ENCODE peak calls at places on chromosomes 3 and 15, in ten cellular contexts. One of them, this sample, is unnamed.

GRCh38 chr15:74129411-74130088 is 836 bp upstream of the ISLR2 start:
- DNase-seq in transverse colon: no peak
- DNase-seq in tibial artery: no peak
- DNase-seq in astrocyte of the cerebellum: no peak
- DNase-seq in aorta: no peak
- DNase-seq in spleen: peak; percentile 57
- DNase-seq in cardiac muscle cell: no peak
- DNase-seq in A549: no peak
- DNase-seq in neural progenitor cell: peak; percentile 72
- DNase-seq in GM23248: peak; percentile 40
- DNase-seq in this sample: no peak

GRCh38 chr3:132661120-132661519 is 991 bp downstream of the UBA5 start:
- DNase-seq in A549: no peak
- DNase-seq in spleen: no peak
- DNase-seq in transverse colon: no peak
- DNase-seq in cardiac muscle cell: no peak
- DNase-seq in neural progenitor cell: no peak
- DNase-seq in aorta: no peak
- DNase-seq in tibial artery: no peak
- DNase-seq in GM23248: peak; percentile 22
- DNase-seq in astrocyte of the cerebellum: no peak
- DNase-seq in this sample: no peak

GRCh38 chr3:157271283-157271882 is 111.4 kb upstream of the CCNL1 start:
- DNase-seq in spleen: no peak
- DNase-seq in A549: no peak
- DNase-seq in transverse colon: no peak
- DNase-seq in neural progenitor cell: no peak
- DNase-seq in GM23248: no peak
- DNase-seq in cardiac muscle cell: no peak
- DNase-seq in aorta: no peak
- DNase-seq in tibial artery: no peak
- DNase-seq in astrocyte of the cerebellum: no peak
- DNase-seq in this sample: no peak

GRCh38 chr15:86660012-86660411 is 580.3 kb downstream of the AGBL1 start:
- DNase-seq in neural progenitor cell: no peak
- DNase-seq in tibial artery: no peak
- DNase-seq in GM23248: no peak
- DNase-seq in transverse colon: no peak
- DNase-seq in aorta: no peak
- DNase-seq in spleen: no peak
- DNase-seq in cardiac muscle cell: no peak
- DNase-seq in A549: no peak
- DNase-seq in astrocyte of the cerebellum: no peak
- DNase-seq in this sample: no peak

GRCh38 chr3:56869157-56869889 is 67.6 kb upstream of the ARHGEF3 start:
- DNase-seq in transverse colon: no peak
- DNase-seq in A549: no peak
- DNase-seq in GM23248: no peak
- DNase-seq in spleen: no peak
- DNase-seq in aorta: no peak
- DNase-seq in tibial artery: no peak
- DNase-seq in cardiac muscle cell: no peak
- DNase-seq in neural progenitor cell: no peak
- DNase-seq in astrocyte of the cerebellum: peak; percentile 28
- DNase-seq in this sample: no peak

GRCh38 chr3:101216710-101217457 is 103.5 kb downstream of the IMPG2 start:
- DNase-seq in GM23248: peak; percentile 84
- DNase-seq in transverse colon: peak; percentile 15
- DNase-seq in tibial artery: peak; percentile 86
- DNase-seq in aorta: no peak
- DNase-seq in spleen: no peak
- DNase-seq in cardiac muscle cell: peak; percentile 43
- DNase-seq in neural progenitor cell: no peak
- DNase-seq in A549: no peak
- DNase-seq in astrocyte of the cerebellum: no peak
- DNase-seq in this sample: peak; percentile 57

GRCh38 chr3:172057624-172058023 is 18.2 kb downstream of the FNDC3B start:
- DNase-seq in neural progenitor cell: no peak
- DNase-seq in GM23248: no peak
- DNase-seq in astrocyte of the cerebellum: no peak
- DNase-seq in A549: no peak
- DNase-seq in tibial artery: no peak
- DNase-seq in spleen: no peak
- DNase-seq in aorta: no peak
- DNase-seq in cardiac muscle cell: no peak
- DNase-seq in transverse colon: no peak
- DNase-seq in this sample: no peak

GRCh38 chr3:36065321-36065720 is 315.0 kb upstream of the STAC start:
- DNase-seq in cardiac muscle cell: no peak
- DNase-seq in neural progenitor cell: no peak
- DNase-seq in astrocyte of the cerebellum: no peak
- DNase-seq in A549: no peak
- DNase-seq in aorta: no peak
- DNase-seq in GM23248: no peak
- DNase-seq in tibial artery: no peak
- DNase-seq in spleen: no peak
- DNase-seq in transverse colon: no peak
- DNase-seq in this sample: no peak

GRCh38 chr3:111732248-111732879 is 126.7 kb upstream of the PHLDB2 start:
- DNase-seq in spleen: no peak
- DNase-seq in A549: peak; percentile 53
- DNase-seq in neural progenitor cell: no peak
- DNase-seq in aorta: no peak
- DNase-seq in astrocyte of the cerebellum: no peak
- DNase-seq in GM23248: no peak
- DNase-seq in cardiac muscle cell: no peak
- DNase-seq in transverse colon: peak; percentile 36
- DNase-seq in tibial artery: no peak
- DNase-seq in this sample: no peak
- H3K4me3 ChIP-seq in spleen: no peak overlapping the region
- H3K4me3 ChIP-seq in A549: peak overlapping the region; percentile 34
- H3K4me3 ChIP-seq in neural progenitor cell: no peak overlapping the region
- H3K4me3 ChIP-seq in aorta: no peak overlapping the region
- H3K4me3 ChIP-seq in astrocyte of the cerebellum: no peak overlapping the region
- H3K4me3 ChIP-seq in GM23248: no peak overlapping the region
- H3K4me3 ChIP-seq in cardiac muscle cell: no peak overlapping the region
- H3K4me3 ChIP-seq in transverse colon: peak overlapping the region; percentile 4
- H3K4me3 ChIP-seq in tibial artery: no peak overlapping the region
- H3K4me3 ChIP-seq in this sample: no peak overlapping the region

DNA sequence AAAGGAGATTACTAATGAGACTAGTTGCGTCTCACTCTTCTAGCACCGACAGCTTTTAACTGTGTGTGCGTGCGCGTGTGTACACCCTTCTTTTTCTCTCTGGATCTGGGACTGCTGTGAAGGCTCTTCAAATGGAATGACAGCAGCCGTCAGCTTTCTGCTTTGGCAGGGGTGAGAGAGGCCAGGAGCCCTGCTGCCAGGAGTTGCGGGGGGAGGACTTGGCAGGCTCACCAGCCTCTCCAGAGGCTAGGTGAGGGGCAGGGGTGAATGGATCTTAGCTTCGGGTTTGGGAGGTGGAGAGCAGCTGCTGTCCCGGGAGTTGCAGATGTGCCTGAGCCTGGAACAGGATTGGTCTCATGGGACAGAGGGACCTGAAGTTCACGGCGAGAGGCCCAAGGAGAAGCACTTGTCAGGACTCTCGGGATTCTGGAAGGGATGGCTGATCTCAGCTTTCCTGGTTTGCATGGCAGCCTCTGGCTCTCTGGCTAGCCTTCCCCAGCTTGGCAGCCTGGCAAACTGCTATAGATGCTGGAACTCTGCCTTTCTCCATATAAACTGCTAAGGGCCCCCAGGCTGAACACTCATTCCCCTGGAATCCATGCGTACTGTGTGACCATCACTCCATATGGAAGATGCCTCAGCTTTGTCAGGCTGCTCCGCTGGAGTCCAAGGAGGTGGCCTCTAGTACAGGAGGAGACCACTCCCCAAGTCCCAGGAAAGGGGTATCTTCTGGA is 16.6 kb downstream of the TEX264 start:
- DNase-seq in transverse colon: no peak
- DNase-seq in aorta: no peak
- DNase-seq in cardiac muscle cell: peak; percentile 16
- DNase-seq in spleen: no peak
- DNase-seq in GM23248: peak; percentile 39
- DNase-seq in astrocyte of the cerebellum: no peak
- DNase-seq in neural progenitor cell: no peak
- DNase-seq in tibial artery: no peak
- DNase-seq in A549: no peak
- DNase-seq in this sample: peak; percentile 20
- H3K4me3 ChIP-seq in transverse colon: no peak overlapping the region
- H3K4me3 ChIP-seq in aorta: no peak overlapping the region
- H3K4me3 ChIP-seq in cardiac muscle cell: no peak overlapping the region
- H3K4me3 ChIP-seq in spleen: no peak overlapping the region
- H3K4me3 ChIP-seq in GM23248: no peak overlapping the region
- H3K4me3 ChIP-seq in astrocyte of the cerebellum: no peak overlapping the region
- H3K4me3 ChIP-seq in neural progenitor cell: no peak overlapping the region
- H3K4me3 ChIP-seq in tibial artery: no peak overlapping the region
- H3K4me3 ChIP-seq in A549: no peak overlapping the region
- H3K4me3 ChIP-seq in this sample: no peak overlapping the region

DNA sequence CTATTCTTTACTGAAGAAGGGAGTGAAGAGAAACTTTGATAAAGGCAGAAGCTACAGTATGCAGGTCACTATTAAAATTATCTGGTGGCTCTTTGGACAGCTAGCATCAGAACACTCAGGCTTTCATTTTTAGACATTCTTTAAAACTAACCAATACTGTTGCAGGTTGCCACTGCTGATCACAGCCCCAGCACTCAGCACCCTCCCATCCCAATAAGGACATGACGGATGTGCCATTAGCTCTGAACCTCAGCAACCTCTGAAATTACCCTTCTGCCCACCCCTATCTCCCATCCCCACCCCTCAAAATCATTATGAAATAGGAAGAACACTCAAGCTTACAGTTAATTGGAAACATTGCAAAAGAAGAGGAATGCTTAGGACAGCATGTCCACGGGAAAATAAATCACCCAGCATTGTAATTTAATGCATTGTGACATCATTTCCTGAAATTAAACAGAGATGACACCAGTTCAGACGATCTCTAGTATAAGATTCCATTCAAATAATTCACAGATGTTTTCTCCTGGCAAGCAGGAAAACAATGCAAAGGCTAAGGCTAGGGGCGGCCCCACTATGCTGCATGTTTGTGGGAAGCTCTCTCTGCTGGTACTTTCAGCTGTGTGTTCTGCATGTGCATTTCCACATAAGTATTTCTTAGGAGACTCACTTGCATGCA is 71.6 kb downstream of the MEIS2 start:
- DNase-seq in spleen: no peak
- DNase-seq in cardiac muscle cell: peak; percentile 74
- DNase-seq in neural progenitor cell: no peak
- DNase-seq in transverse colon: no peak
- DNase-seq in astrocyte of the cerebellum: no peak
- DNase-seq in A549: no peak
- DNase-seq in GM23248: peak; percentile 75
- DNase-seq in aorta: no peak
- DNase-seq in tibial artery: no peak
- DNase-seq in this sample: peak; percentile 73
- H3K4me3 ChIP-seq in spleen: no peak overlapping the region
- H3K4me3 ChIP-seq in cardiac muscle cell: no peak overlapping the region
- H3K4me3 ChIP-seq in neural progenitor cell: no peak overlapping the region
- H3K4me3 ChIP-seq in transverse colon: no peak overlapping the region
- H3K4me3 ChIP-seq in astrocyte of the cerebellum: no peak overlapping the region
- H3K4me3 ChIP-seq in A549: no peak overlapping the region
- H3K4me3 ChIP-seq in GM23248: peak overlapping the region; percentile 1
- H3K4me3 ChIP-seq in aorta: no peak overlapping the region
- H3K4me3 ChIP-seq in tibial artery: no peak overlapping the region
- H3K4me3 ChIP-seq in this sample: no peak overlapping the region

GRCh38 chr15:96342143-96342466 is 11.6 kb downstream of the NR2F2 start:
- DNase-seq in A549: no peak
- DNase-seq in astrocyte of the cerebellum: no peak
- DNase-seq in cardiac muscle cell: no peak
- DNase-seq in tibial artery: no peak
- DNase-seq in transverse colon: no peak
- DNase-seq in aorta: no peak
- DNase-seq in GM23248: no peak
- DNase-seq in spleen: no peak
- DNase-seq in neural progenitor cell: no peak
- DNase-seq in this sample: no peak
- H3K4me3 ChIP-seq in A549: no peak overlapping the region
- H3K4me3 ChIP-seq in astrocyte of the cerebellum: peak overlapping the region; percentile 95
- H3K4me3 ChIP-seq in cardiac muscle cell: no peak overlapping the region
- H3K4me3 ChIP-seq in tibial artery: peak overlapping the region; percentile 97
- H3K4me3 ChIP-seq in transverse colon: peak overlapping the region; percentile 69
- H3K4me3 ChIP-seq in aorta: no peak overlapping the region
- H3K4me3 ChIP-seq in GM23248: no peak overlapping the region
- H3K4me3 ChIP-seq in spleen: no peak overlapping the region
- H3K4me3 ChIP-seq in neural progenitor cell: peak overlapping the region; percentile 92
- H3K4me3 ChIP-seq in this sample: peak overlapping the region; percentile 93

GRCh38 chr3:28068342-28068741 is 173.1 kb upstream of the CMC1 start:
- DNase-seq in aorta: no peak
- DNase-seq in neural progenitor cell: no peak
- DNase-seq in cardiac muscle cell: no peak
- DNase-seq in spleen: no peak
- DNase-seq in astrocyte of the cerebellum: no peak
- DNase-seq in A549: no peak
- DNase-seq in GM23248: no peak
- DNase-seq in transverse colon: no peak
- DNase-seq in tibial artery: no peak
- DNase-seq in this sample: no peak
- H3K4me3 ChIP-seq in aorta: no peak overlapping the region
- H3K4me3 ChIP-seq in neural progenitor cell: no peak overlapping the region
- H3K4me3 ChIP-seq in cardiac muscle cell: no peak overlapping the region
- H3K4me3 ChIP-seq in spleen: no peak overlapping the region
- H3K4me3 ChIP-seq in astrocyte of the cerebellum: no peak overlapping the region
- H3K4me3 ChIP-seq in A549: no peak overlapping the region
- H3K4me3 ChIP-seq in GM23248: no peak overlapping the region
- H3K4me3 ChIP-seq in transverse colon: no peak overlapping the region
- H3K4me3 ChIP-seq in tibial artery: no peak overlapping the region
- H3K4me3 ChIP-seq in this sample: no peak overlapping the region

DNA sequence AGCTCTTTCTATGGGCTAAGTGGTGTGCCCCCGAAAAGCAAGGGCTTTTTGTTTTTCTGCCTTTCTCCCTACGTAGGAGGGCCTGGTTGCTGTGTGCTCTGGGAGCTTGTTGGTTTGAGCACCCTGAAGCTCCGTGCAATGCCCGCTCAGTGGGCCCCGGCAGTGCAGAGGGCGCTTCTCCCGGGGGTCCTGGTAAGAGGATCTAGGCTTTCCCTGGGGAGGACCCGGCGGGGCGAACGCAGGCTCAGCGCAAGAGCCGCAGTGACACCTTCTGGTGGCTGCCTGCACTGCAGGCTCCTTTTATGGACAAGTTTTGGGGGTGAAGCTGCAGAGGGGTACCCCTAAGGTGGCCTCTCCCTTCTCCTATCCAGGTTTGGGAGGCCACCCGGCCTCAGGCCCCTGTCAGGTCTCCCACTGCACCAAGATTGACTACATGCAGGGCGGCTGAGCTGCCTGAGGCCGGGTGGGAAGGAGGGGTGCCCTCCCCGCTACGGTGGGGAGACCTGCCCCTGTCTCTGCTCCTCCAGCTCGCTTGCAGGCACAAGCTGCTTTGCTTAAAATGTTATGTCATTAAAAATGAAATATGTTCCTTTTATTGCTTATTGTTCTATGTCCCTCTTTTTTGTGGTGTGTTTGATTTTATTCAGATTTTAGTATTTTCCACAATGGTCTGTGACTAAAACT is 387.9 kb downstream of the GABRG3 start:
- DNase-seq in A549: peak; percentile 16
- DNase-seq in tibial artery: no peak
- DNase-seq in GM23248: peak; percentile 27
- DNase-seq in neural progenitor cell: peak; percentile 75
- DNase-seq in cardiac muscle cell: peak; percentile 5
- DNase-seq in transverse colon: no peak
- DNase-seq in astrocyte of the cerebellum: no peak
- DNase-seq in aorta: no peak
- DNase-seq in spleen: no peak
- DNase-seq in this sample: no peak
- H3K4me3 ChIP-seq in A549: no peak overlapping the region
- H3K4me3 ChIP-seq in tibial artery: no peak overlapping the region
- H3K4me3 ChIP-seq in GM23248: peak overlapping the region; percentile 43
- H3K4me3 ChIP-seq in neural progenitor cell: no peak overlapping the region
- H3K4me3 ChIP-seq in cardiac muscle cell: no peak overlapping the region
- H3K4me3 ChIP-seq in transverse colon: no peak overlapping the region
- H3K4me3 ChIP-seq in astrocyte of the cerebellum: no peak overlapping the region
- H3K4me3 ChIP-seq in aorta: no peak overlapping the region
- H3K4me3 ChIP-seq in spleen: no peak overlapping the region
- H3K4me3 ChIP-seq in this sample: no peak overlapping the region

This sample was measured in skeletal muscle cell.